ENCODE peak calls at places on chromosomes 13 and 19, in five cellular contexts. P, Q, Y, I and E are unnamed samples.

GRCh38 chr13:44104969-44105368 is 225.3 kb downstream of the LACC1 start:
- DNase-seq in P (no peak), Q (no peak), Y (no peak), I (no peak), E (no peak)

GRCh38 chr19:991174-991931 is 7.2 kb downstream of the WDR18 start:
- DNase-seq in P (peak), Q (no peak), Y (peak), I (peak), E (no peak)

GRCh38 chr19:48738557-48739399 is 1.6 kb downstream of the RASIP1 start:
- DNase-seq in P (peak), Q (peak), Y (peak), I (peak), E (peak)

GRCh38 chr19:10583021-10583776 is 3.9 kb downstream of the AP1M2 start:
- DNase-seq in P (no peak), Q (no peak), Y (no peak), I (no peak), E (no peak)

GRCh38 chr13:74243637-74244526 is 109.7 kb upstream of the KLF12 start:
- DNase-seq in P (no peak), Q (no peak), Y (peak), I (no peak), E (no peak)

GRCh38 chr13:38582133-38582532 is 104.7 kb upstream of the FREM2 start:
- DNase-seq in P (peak), Q (peak), Y (peak), I (no peak), E (no peak)

GRCh38 chr13:99063178-99063577 is 85.3 kb upstream of the DOCK9 start:
- DNase-seq in P (no peak), Q (no peak), Y (no peak), I (no peak), E (no peak)

GRCh38 chr13:98813993-98814392 is 61.5 kb upstream of the SLC15A1 start:
- DNase-seq in P (no peak), Q (no peak), Y (no peak), I (no peak), E (no peak)

GRCh38 chr13:21542563-21542962 is 61.4 kb downstream of the MICU2 start:
- DNase-seq in P (no peak), Q (no peak), Y (no peak), I (no peak), E (no peak)

GRCh38 chr19:47781590-47782318 is 3.3 kb downstream of the SELENOW start:
- DNase-seq in P (no peak), Q (no peak), Y (no peak), I (no peak), E (no peak)